ENCODE peak calls at places on chromosomes 4 and X, in four cellular contexts. Y is WTC11; R is HS-5; B is stimulated activated CD4-positive, alpha-beta T cell treated with anti-CD3 and anti-CD28 coated beads, Interleukin-4, amount 100 ng/mL, for 48 hours. X is an unnamed sample.
A peak's percentile ranks its signal among the peaks of the same experiment; 100 is the strongest.

GRCh38 chr4:88828846-88829245 is 131.2 kb upstream of the NAP1L5 start:
- DNase-seq in Y (no peak), R (no peak), B (no peak), X (no peak)

GRCh38 chr4:159197260-159197884 is 94.5 kb downstream of the RAPGEF2 start:
- DNase-seq in R (no peak), Y (no peak), B (no peak), X (no peak)

GRCh38 chr4:147790412-147790811 is 58.5 kb downstream of the ARHGAP10 start:
- DNase-seq in R (no peak), B (no peak), Y (no peak), X (no peak)

GRCh38 chr4:108303488-108304177 is 134.9 kb upstream of the LEF1 start:
- DNase-seq in B (no peak), Y (no peak), R (no peak), X (no peak)

GRCh38 chrX:47176101-47176740 is 17.4 kb upstream of the UBA1 start:
- DNase-seq in R (no peak), B (no peak), Y (no peak), X (no peak)

GRCh38 chrX:14916017-14916674 is 42.9 kb downstream of the MOSPD2 start:
- DNase-seq in Y (no peak), R (peak; percentile 57), B (no peak), X (no peak)

GRCh38 chr4:83558693-83559092 is 22.8 kb downstream of the GPAT3 start:
- DNase-seq in Y (no peak), B (no peak), R (no peak), X (no peak)

GRCh38 chr4:1207603-1208265 is 35.4 kb upstream of the SPON2 start:
- DNase-seq in R (no peak), B (no peak), Y (peak; percentile 11), X (no peak)

GRCh38 chrX:40281341-40282005 is 183.7 kb upstream of the BCOR start:
- DNase-seq in R (no peak), B (no peak), Y (no peak), X (no peak)

GRCh38 chr4:157222764-157223145 is 2.2 kb downstream of the GRIA2 start:
- DNase-seq in Y (no peak), R (no peak), B (no peak), X (no peak)

GRCh38 chrX:129705377-129705925 is 33.3 kb upstream of the XPNPEP2 start:
- DNase-seq in Y (no peak), R (no peak), B (no peak), X (no peak)

GRCh38 chr4:3851211-3851610 is 85.0 kb downstream of the ADRA2C start:
- DNase-seq in R (no peak), B (no peak), Y (peak; percentile 63), X (peak; percentile 20)

GRCh38 chr4:153618831-153619230 is 65.2 kb upstream of the TLR2 start:
- DNase-seq in Y (no peak), B (no peak), R (no peak), X (no peak)

GRCh38 chrX:108070891-108071290 is 20.5 kb downstream of the PSMD10 start:
- DNase-seq in R (peak; percentile 41), Y (no peak), B (no peak), X (peak; percentile 11)

GRCh38 chr4:94488667-94489066 is 36.9 kb downstream of the PDLIM5 start:
- DNase-seq in R (peak; percentile 40), Y (no peak), B (no peak), X (no peak)

GRCh38 chr4:147056951-147057630 is 111.4 kb upstream of the TTC29 start:
- DNase-seq in R (no peak), Y (no peak), B (no peak), X (no peak)

GRCh38 chr4:186676531-186677158 is 47.0 kb downstream of the FAT1 start:
- DNase-seq in B (no peak), R (peak; percentile 34), Y (no peak), X (peak; percentile 80)

GRCh38 chr4:73615613-73616012 is 4.6 kb downstream of the RASSF6 start:
- DNase-seq in B (no peak), R (no peak), Y (peak; percentile 64), X (no peak)

GRCh38 chr4:14096406-14096965 is 469.0 kb upstream of the BOD1L1 start:
- DNase-seq in R (peak; percentile 49), Y (no peak), B (no peak), X (peak; percentile 84)

X was measured in GM04503.